ENCODE peak calls at places on chromosome 16, in six cellular contexts. One of them, this sample, is unnamed.

GRCh38 chr16:19008770-19009169 is 25.0 kb downstream of the TMC7 start:
- DNase-seq in cerebellar cortex: no peak
- DNase-seq in T-helper 1 cell: no peak
- DNase-seq in kidney: no peak
- DNase-seq in cardiac muscle cell: no peak
- DNase-seq in COR-L47: no peak
- DNase-seq in this sample: no peak

GRCh38 chr16:68083861-68084503 is 1.2 kb upstream of the NFATC3 start:
- DNase-seq in cerebellar cortex: peak
- DNase-seq in T-helper 1 cell: no peak
- DNase-seq in kidney: peak
- DNase-seq in cardiac muscle cell: peak
- DNase-seq in COR-L47: no peak
- DNase-seq in this sample: no peak

GRCh38 chr16:78684655-78685400 is 585.4 kb downstream of the WWOX start:
- DNase-seq in cerebellar cortex: no peak
- DNase-seq in T-helper 1 cell: no peak
- DNase-seq in kidney: no peak
- DNase-seq in cardiac muscle cell: no peak
- DNase-seq in COR-L47: no peak
- DNase-seq in this sample: no peak

GRCh38 chr16:25106567-25107465 is 4.7 kb upstream of the LCMT1 start:
- DNase-seq in cerebellar cortex: peak
- DNase-seq in T-helper 1 cell: peak
- DNase-seq in kidney: peak
- DNase-seq in cardiac muscle cell: peak
- DNase-seq in COR-L47: peak
- DNase-seq in this sample: peak

GRCh38 chr16:20884240-20884556 is 16.0 kb downstream of the DCUN1D3 start:
- DNase-seq in cerebellar cortex: no peak
- DNase-seq in T-helper 1 cell: no peak
- DNase-seq in kidney: no peak
- DNase-seq in cardiac muscle cell: no peak
- DNase-seq in COR-L47: no peak
- DNase-seq in this sample: no peak

GRCh38 chr16:54297154-54297553 is 10.6 kb upstream of the IRX3 start:
- DNase-seq in cerebellar cortex: no peak
- DNase-seq in T-helper 1 cell: no peak
- DNase-seq in kidney: no peak
- DNase-seq in cardiac muscle cell: no peak
- DNase-seq in COR-L47: no peak
- DNase-seq in this sample: no peak

GRCh38 chr16:506246-506546 is 21.3 kb upstream of the CAPN15 start:
- DNase-seq in cerebellar cortex: no peak
- DNase-seq in T-helper 1 cell: no peak
- DNase-seq in kidney: no peak
- DNase-seq in cardiac muscle cell: no peak
- DNase-seq in COR-L47: no peak
- DNase-seq in this sample: no peak

GRCh38 chr16:50548659-50549560 is 714 bp downstream of the NKD1 start:
- DNase-seq in cerebellar cortex: no peak
- DNase-seq in T-helper 1 cell: no peak
- DNase-seq in kidney: peak
- DNase-seq in cardiac muscle cell: no peak
- DNase-seq in COR-L47: peak
- DNase-seq in this sample: no peak

GRCh38 chr16:58807276-58807675 is 73.2 kb upstream of the GOT2 start:
- DNase-seq in cerebellar cortex: no peak
- DNase-seq in T-helper 1 cell: no peak
- DNase-seq in kidney: no peak
- DNase-seq in cardiac muscle cell: no peak
- DNase-seq in COR-L47: no peak
- DNase-seq in this sample: no peak